ENCODE peak calls at places on chromosomes 2 and 18, in six cellular contexts. Q is CD8-positive, alpha-beta T cell; U is body of pancreas; F is IMR-90; O is HCT116; J is dorsolateral prefrontal cortex. R is an unnamed sample.

GRCh38 chr2:24749069-24749691 is 44.0 kb downstream of the PTRHD1 start:
- DNase-seq in U (no peak), O (no peak), J (no peak), Q (no peak), F (no peak), R (no peak)

GRCh38 chr2:184031402-184032147 is 566.8 kb upstream of the ZNF804A start:
- DNase-seq in F (no peak), U (no peak), O (no peak), Q (no peak), J (no peak), R (no peak)

GRCh38 chr2:238915596-238915995 is 67.7 kb downstream of the TWIST2 start:
- DNase-seq in F (no peak), Q (no peak), O (no peak), U (no peak), J (no peak), R (peak; percentile 50)

GRCh38 chr2:54329482-54330225 is 73.6 kb upstream of the TSPYL6 start:
- DNase-seq in J (no peak), F (peak; percentile 22), O (no peak), Q (no peak), U (no peak), R (no peak)

GRCh38 chr2:134119117-134119671 is 134.7 kb upstream of the MGAT5 start:
- DNase-seq in J (no peak), Q (no peak), U (no peak), F (no peak), O (no peak), R (no peak)

GRCh38 chr2:95389256-95390119 is 13.0 kb upstream of the FAHD2A start:
- DNase-seq in F (peak; percentile 49), O (peak; percentile 18), J (peak; percentile 50), Q (no peak), U (peak; percentile 74), R (peak; percentile 78)

GRCh38 chr2:74892609-74893008 is 58.7 kb downstream of the HK2 start:
- DNase-seq in U (no peak), J (no peak), O (no peak), Q (no peak), F (no peak), R (no peak)

GRCh38 chr18:13527730-13528129 is 198.6 kb downstream of the FAM210A start:
- DNase-seq in F (no peak), J (no peak), Q (no peak), O (no peak), U (no peak), R (no peak)

GRCh38 chr2:158816797-158817196 is 21.7 kb downstream of the DAPL1 start:
- DNase-seq in Q (no peak), O (no peak), F (no peak), U (no peak), J (no peak), R (no peak)

GRCh38 chr18:34600874-34601273 is 109.2 kb upstream of the DTNA start:
- DNase-seq in O (no peak), J (no peak), F (no peak), Q (no peak), U (no peak), R (no peak)

GRCh38 chr2:171470129-171470528 is 36.1 kb downstream of the DCAF17 start:
- DNase-seq in O (no peak), J (no peak), F (no peak), U (no peak), Q (no peak), R (no peak)

GRCh38 chr2:32863803-32864202 is 83.0 kb upstream of the LTBP1 start:
- DNase-seq in U (no peak), F (peak; percentile 52), J (no peak), Q (no peak), O (no peak), R (no peak)

GRCh38 chr18:2173464-2173863 is 397.8 kb downstream of the METTL4 start:
- DNase-seq in F (peak; percentile 48), Q (no peak), U (no peak), O (no peak), J (no peak), R (no peak)

GRCh38 chr2:222561151-222561550 is 94.7 kb downstream of the FARSB start:
- DNase-seq in U (no peak), J (no peak), O (no peak), F (no peak), Q (no peak), R (no peak)

GRCh38 chr18:77177009-77177408 is 44.4 kb upstream of the MBP start:
- DNase-seq in U (no peak), O (no peak), Q (no peak), F (peak; percentile 63), J (no peak), R (no peak)

GRCh38 chr2:12965540-12966269 is 249.0 kb downstream of the TRIB2 start:
- DNase-seq in F (peak; percentile 83), O (no peak), U (no peak), Q (no peak), J (no peak), R (no peak)

GRCh38 chr18:24027156-24027555 is 12.6 kb downstream of the TTC39C start:
- DNase-seq in J (no peak), F (peak; percentile 93), Q (no peak), O (no peak), U (no peak), R (no peak)

GRCh38 chr2:10526281-10526680 is 78.2 kb upstream of the ODC1 start:
- DNase-seq in O (no peak), F (no peak), J (no peak), Q (no peak), U (no peak), R (peak; percentile 73)

GRCh38 chr18:35736696-35737095 is 155.2 kb downstream of the GALNT1 start:
- DNase-seq in J (no peak), O (no peak), U (no peak), F (no peak), Q (no peak), R (no peak)

GRCh38 chr2:179201884-179202283 is 62.7 kb downstream of the SESTD1 start:
- DNase-seq in J (no peak), O (peak; percentile 8), F (peak; percentile 35), Q (no peak), U (no peak), R (no peak)

GRCh38 chr18:5962362-5962761 is 67.0 kb upstream of the TMEM200C start:
- DNase-seq in Q (no peak), F (no peak), U (no peak), J (no peak), O (no peak), R (no peak)

GRCh38 chr18:9321709-9322108 is 12.9 kb upstream of the TWSG1 start:
- DNase-seq in U (no peak), J (no peak), O (no peak), Q (no peak), F (no peak), R (no peak)

GRCh38 chr18:79410731-79411613 is 15.2 kb downstream of the NFATC1 start:
- DNase-seq in Q (no peak), J (no peak), U (no peak), O (no peak), F (no peak), R (peak; percentile 82)

GRCh38 chr18:63142502-63143045 is 177.0 kb downstream of the BCL2 start:
- DNase-seq in Q (no peak), F (no peak), U (no peak), O (no peak), J (no peak), R (no peak)
- H3K4me3 ChIP-seq in Q (no peak overlapping the region), F (no peak overlapping the region), U (no peak overlapping the region), O (no peak overlapping the region), J (no peak overlapping the region), R (peak overlapping the region; percentile 44)

DNA sequence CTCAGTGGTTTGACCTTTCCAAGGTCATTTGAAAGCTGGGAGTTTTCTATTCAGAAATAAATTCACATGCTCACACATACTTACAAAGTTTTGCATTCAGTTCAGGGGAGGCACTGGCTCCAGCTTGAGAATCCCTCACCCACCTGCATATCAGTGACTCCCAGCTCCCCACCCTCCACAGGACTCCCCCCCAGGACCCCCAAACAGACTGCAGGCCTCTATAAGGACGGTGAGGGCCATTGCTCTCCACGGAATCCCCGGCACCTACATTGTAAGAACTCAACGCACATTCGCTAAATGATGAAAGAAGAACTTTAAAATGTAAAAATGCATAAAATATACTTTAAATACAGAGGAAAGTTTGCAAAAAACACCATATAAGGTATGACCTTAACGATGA is 97.2 kb upstream of the TEX51 start:
- DNase-seq in J (no peak), U (no peak), Q (no peak), F (no peak), O (no peak), R (no peak)
- H3K4me3 ChIP-seq in J (no peak overlapping the region), U (no peak overlapping the region), Q (no peak overlapping the region), F (no peak overlapping the region), O (no peak overlapping the region), R (no peak overlapping the region)

GRCh38 chr2:200310545-200310971 is 4.1 kb downstream of the SPATS2L start:
- DNase-seq in J (no peak), F (peak; percentile 74), U (no peak), O (no peak), Q (no peak), R (no peak)

GRCh38 chr2:200306969-200307811 is 697 bp downstream of the SPATS2L start:
- DNase-seq in Q (peak; percentile 50), J (peak; percentile 36), O (no peak), U (peak; percentile 52), F (no peak), R (peak; percentile 83)

GRCh38 chr2:200309296-200309846 is 2.9 kb downstream of the SPATS2L start:
- DNase-seq in J (no peak), F (no peak), O (no peak), Q (no peak), U (no peak), R (no peak)

GRCh38 chr2:200308001-200308400 is 1.5 kb downstream of the SPATS2L start:
- DNase-seq in U (no peak), O (no peak), J (no peak), Q (no peak), F (peak; percentile 61), R (no peak)

GRCh38 chr2:200308421-200309295 is 2.2 kb downstream of the SPATS2L start:
- DNase-seq in J (no peak), O (no peak), F (peak; percentile 63), U (no peak), Q (no peak), R (no peak)
- H3K4me3 ChIP-seq in J (peak overlapping the region; percentile 80), O (peak overlapping the region; percentile 63), F (peak overlapping the region; percentile 53), U (no peak overlapping the region), Q (no peak overlapping the region), R (peak overlapping the region; percentile 79)

GRCh38 chr2:1790996-1791395 is 46.7 kb upstream of the PXDN start:
- DNase-seq in O (no peak), U (no peak), F (no peak), J (no peak), Q (no peak), R (no peak)

GRCh38 chr2:1793001-1793867 is 48.9 kb upstream of the PXDN start:
- DNase-seq in Q (no peak), F (no peak), U (no peak), J (no peak), O (no peak), R (peak; percentile 71)

GRCh38 chr2:1789610-1790009 is 45.3 kb upstream of the PXDN start:
- DNase-seq in Q (no peak), O (no peak), F (no peak), J (no peak), U (no peak), R (no peak)

GRCh38 chr2:1790473-1790872 is 46.2 kb upstream of the PXDN start:
- DNase-seq in U (no peak), O (no peak), Q (no peak), J (no peak), F (no peak), R (no peak)

GRCh38 chr2:1791670-1792069 is 47.4 kb upstream of the PXDN start:
- DNase-seq in O (no peak), U (no peak), F (peak; percentile 66), J (no peak), Q (no peak), R (no peak)
- H3K4me3 ChIP-seq in O (no peak overlapping the region), U (no peak overlapping the region), F (no peak overlapping the region), J (no peak overlapping the region), Q (no peak overlapping the region), R (no peak overlapping the region)

GRCh38 chr2:27798948-27799645 is 27.6 kb downstream of the MRPL33 start:
- DNase-seq in F (peak; percentile 100), J (no peak), U (no peak), Q (no peak), O (peak; percentile 89), R (no peak)
- H3K4me3 ChIP-seq in F (no peak overlapping the region), J (no peak overlapping the region), U (no peak overlapping the region), Q (no peak overlapping the region), O (no peak overlapping the region), R (no peak overlapping the region)

R was measured in spleen.